ENCODE peak calls at places on chromosomes 4 and X, in ten cellular contexts. K, Y, G, W, F, E, Z, J, I and C are unnamed samples.

GRCh38 chr4:88693792-88694191 is 3.8 kb downstream of the NAP1L5 start:
- DNase-seq in I (no peak), W (no peak), J (peak; percentile 53), K (no peak), Z (no peak), G (no peak), Y (no peak), E (no peak), F (no peak), C (no peak)

GRCh38 chr4:78654809-78655208 is 103.2 kb downstream of the ANXA3 start:
- DNase-seq in G (no peak), W (no peak), E (no peak), I (no peak), F (no peak), Z (no peak), J (no peak), K (no peak), Y (no peak), C (no peak)

GRCh38 chr4:68346461-68346860 is 3.4 kb downstream of the YTHDC1 start:
- DNase-seq in Y (no peak), Z (no peak), J (no peak), F (no peak), E (peak; percentile 49), G (no peak), W (no peak), K (no peak), I (no peak), C (no peak)

GRCh38 chr4:166458756-166459155 is 585.7 kb downstream of the TLL1 start:
- DNase-seq in W (no peak), J (no peak), K (no peak), E (no peak), G (no peak), Z (no peak), F (no peak), I (no peak), Y (no peak), C (no peak)

GRCh38 chrX:112512509-112512908 is 167.2 kb downstream of the LHFPL1 start:
- DNase-seq in W (no peak), F (no peak), J (no peak), E (no peak), K (no peak), I (no peak), G (no peak), Y (peak; percentile 0), Z (peak; percentile 45), C (no peak)

GRCh38 chr4:146165840-146166239 is 9.7 kb upstream of the LSM6 start:
- DNase-seq in J (no peak), G (no peak), F (no peak), E (no peak), W (no peak), K (no peak), Y (no peak), I (no peak), Z (no peak), C (no peak)

GRCh38 chr4:11765849-11766453 is 337.3 kb upstream of the HS3ST1 start:
- DNase-seq in G (peak; percentile 17), E (peak; percentile 15), I (peak; percentile 14), F (no peak), Y (peak; percentile 57), J (peak; percentile 75), Z (peak; percentile 78), W (no peak), K (no peak), C (no peak)

GRCh38 chr4:123867910-123868587 is 471.5 kb downstream of the SPRY1 start:
- DNase-seq in K (no peak), F (no peak), J (no peak), E (peak; percentile 25), W (no peak), G (no peak), Z (no peak), Y (no peak), I (no peak), C (no peak)

GRCh38 chr4:95513022-95513421 is 35.8 kb downstream of the UNC5C start:
- DNase-seq in I (no peak), F (no peak), J (no peak), W (no peak), K (no peak), Z (no peak), G (no peak), E (no peak), Y (no peak), C (no peak)

GRCh38 chr4:98803287-98803677 is 125.7 kb downstream of the EIF4E start:
- DNase-seq in K (no peak), G (no peak), J (no peak), Z (no peak), W (no peak), F (no peak), I (no peak), E (no peak), Y (no peak), C (no peak)

GRCh38 chrX:135741192-135741715 is 26.7 kb downstream of the CT45A3 start:
- DNase-seq in E (no peak), J (no peak), Z (no peak), Y (no peak), K (no peak), G (no peak), I (no peak), F (no peak), W (no peak), C (no peak)

GRCh38 chrX:15956684-15957083 is 102.1 kb upstream of the AP1S2 start:
- DNase-seq in E (no peak), G (no peak), Y (no peak), F (no peak), Z (peak; percentile 50), W (no peak), J (no peak), I (no peak), K (no peak), C (no peak)

GRCh38 chr4:6463311-6464289 is 8.8 kb downstream of the PPP2R2C start:
- DNase-seq in F (peak; percentile 47), E (no peak), G (no peak), I (no peak), K (peak; percentile 34), Y (no peak), W (peak; percentile 61), Z (no peak), J (no peak), C (no peak)

DNA sequence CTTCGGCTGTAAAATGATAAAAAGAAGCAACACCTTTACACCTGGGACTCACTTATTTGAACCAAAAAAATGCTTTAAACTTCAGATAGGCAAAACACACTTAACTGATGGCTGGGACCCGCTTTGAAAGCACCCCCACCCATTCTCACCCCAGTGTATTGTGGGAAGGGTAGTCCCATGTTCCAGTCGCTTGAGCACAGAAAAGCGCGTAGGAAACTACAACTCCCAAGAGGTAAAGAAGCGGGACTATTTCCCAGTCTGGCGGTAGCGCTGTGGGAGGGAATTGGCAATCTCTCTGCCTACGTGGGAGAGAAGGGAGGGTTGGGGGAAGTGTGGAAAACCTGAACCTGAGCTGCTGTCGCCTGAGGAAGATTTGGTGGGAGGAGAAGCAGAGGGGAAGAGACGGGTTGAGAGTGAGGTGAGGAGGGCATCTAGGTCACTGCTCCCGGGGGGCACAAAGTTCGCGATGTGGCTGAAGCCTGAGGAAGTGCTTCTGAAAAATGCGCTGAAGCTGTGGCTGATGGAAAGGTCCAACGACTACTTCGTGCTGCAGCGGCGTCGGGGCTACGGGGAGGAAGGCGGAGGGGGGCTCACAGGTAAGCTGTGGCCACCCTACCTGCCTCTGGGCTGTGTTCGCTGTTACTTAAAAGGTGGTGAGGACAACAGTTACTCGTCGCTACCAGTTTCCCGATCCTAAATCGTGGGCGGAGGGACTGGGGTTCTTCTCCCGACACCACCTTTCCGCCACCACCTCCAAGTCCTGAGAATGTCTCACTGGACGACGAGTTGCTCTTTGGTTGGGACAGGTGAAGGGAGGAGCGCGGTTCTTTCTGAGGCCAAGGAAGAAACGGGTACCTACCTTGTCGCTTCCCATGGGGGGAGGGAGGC is at the start of gene TBC1D8B:
- DNase-seq in F (peak; percentile 78), K (peak; percentile 75), Z (peak; percentile 85), J (peak; percentile 91), I (peak; percentile 80), G (no peak), W (peak; percentile 89), Y (peak; percentile 86), E (peak; percentile 89), C (peak; percentile 75)
- TF ChIP-seq POLR2AphosphoS5 in F (no peak), K (peak; percentile 65), Z (peak; percentile 62), J (no peak), I (peak; percentile 54), G (no peak), W (peak; percentile 81), Y (peak; percentile 78), E (peak; percentile 76), C (peak; percentile 70)

GRCh38 chrX:85243761-85244410 is at the start of the genes SATL1 and ZNF711:
- DNase-seq in W (no peak), Z (peak; percentile 84), G (no peak), E (peak; percentile 21), I (peak; percentile 54), J (peak; percentile 61), K (peak; percentile 70), F (peak; percentile 72), Y (peak; percentile 13), C (peak; percentile 61)

GRCh38 chrX:85244411-85245210 is 820 bp downstream of the ZNF711 start:
- DNase-seq in I (no peak), W (no peak), F (no peak), G (no peak), Y (no peak), E (no peak), Z (peak; percentile 41), J (peak; percentile 30), K (peak; percentile 61), C (no peak)

GRCh38 chrX:85243155-85243554 is 424 bp downstream of the SATL1 start:
- DNase-seq in K (no peak), F (no peak), E (no peak), J (no peak), Y (no peak), G (no peak), I (no peak), Z (no peak), W (no peak), C (no peak)
- H3K4me3 ChIP-seq in K (no peak overlapping the region), F (peak overlapping the region; percentile 59), E (peak overlapping the region; percentile 78), J (peak overlapping the region; percentile 33), Y (no peak overlapping the region), G (no peak overlapping the region), I (no peak overlapping the region), Z (peak overlapping the region; percentile 78), W (peak overlapping the region; percentile 59), C (peak overlapping the region; percentile 87)

GRCh38 chrX:46627044-46627443 is 53.5 kb downstream of the CHST7 start:
- DNase-seq in Y (no peak), K (no peak), J (peak; percentile 1), Z (no peak), G (no peak), F (no peak), E (no peak), I (no peak), W (no peak), C (no peak)
- H3K27ac ChIP-seq in Y (no peak overlapping the region), K (peak overlapping the region; percentile 88), J (peak overlapping the region; percentile 67), Z (no peak overlapping the region), G (peak overlapping the region; percentile 75), F (peak overlapping the region; percentile 14), E (no peak overlapping the region), I (peak overlapping the region; percentile 42), W (no peak overlapping the region), C (no peak overlapping the region)

DNA sequence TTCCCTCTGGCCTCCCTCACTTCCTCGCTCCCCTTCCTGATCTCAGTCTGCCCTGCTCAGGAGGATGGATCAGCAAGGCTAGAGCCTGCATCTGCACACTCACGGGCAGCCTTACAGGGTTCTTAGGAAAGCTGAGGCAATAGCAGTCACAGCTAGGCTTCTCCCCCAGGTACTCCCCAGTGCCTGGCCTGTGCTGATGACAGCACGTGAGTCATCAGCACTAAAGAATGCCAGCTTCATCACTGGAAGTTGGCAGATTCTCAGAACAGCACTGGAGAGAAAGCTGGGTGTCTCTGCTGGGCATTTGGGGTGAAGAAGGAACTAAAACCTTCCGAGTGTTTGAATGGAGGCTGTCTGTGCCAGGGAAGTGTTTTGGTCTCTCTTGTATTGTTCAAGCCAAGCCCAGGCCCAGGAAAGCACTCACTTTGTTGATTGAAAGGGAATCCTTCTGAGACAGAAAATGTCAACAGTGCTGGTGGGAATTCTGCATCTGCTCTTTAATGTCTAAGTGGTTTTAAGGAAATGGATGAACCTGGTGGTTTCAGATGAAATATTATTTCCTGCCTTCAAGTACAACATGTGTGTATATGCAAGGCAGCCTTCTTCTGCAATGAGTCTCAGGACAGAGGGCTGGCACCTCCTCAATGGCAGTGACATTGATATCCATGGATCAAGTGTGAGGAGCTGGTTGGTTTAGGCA is 73.0 kb upstream of the SCOC start:
- DNase-seq in F (no peak), J (peak; percentile 29), Y (peak; percentile 74), G (no peak), E (no peak), Z (no peak), I (no peak), K (no peak), W (no peak), C (no peak)
- TF ChIP-seq POLR2AphosphoS5 in F (no peak), J (no peak), Y (peak; percentile 55), G (no peak), E (no peak), Z (no peak), I (no peak), K (no peak), W (no peak), C (no peak)